ENCODE peak calls at places on chromosomes 6 and 20, in seven cellular contexts. J is activated B cell treated with CpG ODN at 0.5 μM for 24 hours; U is naive thymus-derived CD4-positive, alpha-beta T cell; L is RWPE1; A is DMS79; N is retinal pigment epithelial cell; Z is T follicular helper cell. W is an unnamed sample.
A peak's percentile ranks its signal among the peaks of the same experiment; 100 is the strongest.

GRCh38 chr6:46935687-46936086 is 13.9 kb upstream of the ADGRF5 start:
- DNase-seq in J (no peak), U (no peak), L (no peak), A (no peak), N (no peak), Z (no peak), W (no peak)

GRCh38 chr6:3876131-3876530 is 27.0 kb downstream of the FAM50B start:
- DNase-seq in J (no peak), U (no peak), L (no peak), A (no peak), N (no peak), Z (no peak), W (no peak)

GRCh38 chr20:3328501-3328900 is 79.0 kb downstream of the DNAAF9 start:
- DNase-seq in J (no peak), U (peak; percentile 47), L (no peak), A (no peak), N (no peak), Z (no peak), W (no peak)

GRCh38 chr6:117346142-117346930 is 79.4 kb downstream of the ROS1 start:
- DNase-seq in J (no peak), U (peak; percentile 3), L (peak; percentile 20), A (peak; percentile 5), N (no peak), Z (no peak), W (peak; percentile 72)

GRCh38 chr6:39280247-39280731 is 33.9 kb downstream of the KCNK17 start:
- DNase-seq in J (no peak), U (no peak), L (peak; percentile 82), A (no peak), N (no peak), Z (no peak), W (no peak)

GRCh38 chr20:36819662-36820061 is 46.1 kb upstream of the DSN1 start:
- DNase-seq in J (no peak), U (no peak), L (no peak), A (peak; percentile 80), N (no peak), Z (no peak), W (no peak)

GRCh38 chr6:50819906-50820589 is 1.4 kb downstream of the TFAP2B start:
- DNase-seq in J (no peak), U (no peak), L (no peak), A (no peak), N (no peak), Z (no peak), W (no peak)

GRCh38 chr6:90005048-90005827 is 111.0 kb downstream of the GJA10 start:
- DNase-seq in J (no peak), U (no peak), L (no peak), A (no peak), N (no peak), Z (no peak), W (peak; percentile 17)

GRCh38 chr20:45098096-45098773 is 2.7 kb downstream of the KCNS1 start:
- DNase-seq in J (no peak), U (peak; percentile 37), L (peak; percentile 46), A (no peak), N (no peak), Z (no peak), W (no peak)

GRCh38 chr6:107132330-107132954 is 17.1 kb upstream of the BEND3 start:
- DNase-seq in J (no peak), U (peak; percentile 4), L (peak; percentile 12), A (peak; percentile 23), N (no peak), Z (no peak), W (peak; percentile 20)

GRCh38 chr20:58853976-58854637 is 1.6 kb downstream of the GNAS start:
- DNase-seq in J (peak; percentile 16), U (no peak), L (no peak), A (no peak), N (no peak), Z (no peak), W (no peak)

GRCh38 chr6:43708857-43709653 is 21.5 kb upstream of the MRPS18A start:
- DNase-seq in J (no peak), U (no peak), L (peak; percentile 56), A (no peak), N (peak; percentile 14), Z (no peak), W (no peak)

GRCh38 chr20:15882553-15882952 is 690.7 kb downstream of the KIF16B start:
- DNase-seq in J (no peak), U (no peak), L (no peak), A (no peak), N (no peak), Z (no peak), W (no peak)

GRCh38 chr6:159695984-159696383 is 2.9 kb upstream of the SOD2 start:
- DNase-seq in J (no peak), U (no peak), L (no peak), A (no peak), N (no peak), Z (no peak), W (no peak)

GRCh38 chr6:160247457-160247883 is 11.2 kb downstream of the SLC22A2 start:
- DNase-seq in J (no peak), U (no peak), L (no peak), A (no peak), N (no peak), Z (no peak), W (no peak)

GRCh38 chr20:50788045-50788867 is 6.6 kb upstream of the BCAS4 start:
- DNase-seq in J (no peak), U (no peak), L (peak; percentile 73), A (no peak), N (peak; percentile 48), Z (no peak), W (no peak)

GRCh38 chr6:39830444-39830843 is 38.3 kb downstream of the DAAM2 start:
- DNase-seq in J (no peak), U (no peak), L (no peak), A (no peak), N (no peak), Z (no peak), W (no peak)

GRCh38 chr6:29943053-29943966 is 978 bp downstream of the HLA-A start:
- DNase-seq in J (no peak), U (no peak), L (no peak), A (no peak), N (no peak), Z (no peak), W (no peak)

W was measured in NCI-H774.